ENCODE peak calls at places on chromosomes 4 and X, in seven cellular contexts. R is NCI-H460, B is T-helper 2 cell, J is RWPE1, L is iris pigment epithelial cell, I is T-helper 9 cell, K is mesenchymal stem cell. U is an unnamed sample.

GRCh38 chr4:188930822-188931221 is 791.6 kb downstream of the TRIML1 start:
- DNase-seq in R (no peak), B (no peak), J (no peak), L (no peak), I (peak; percentile 8), K (peak; percentile 19), U (peak; percentile 38)

GRCh38 chr4:66355328-66355727 is 685.0 kb upstream of the EPHA5 start:
- DNase-seq in R (no peak), B (no peak), J (no peak), L (no peak), I (no peak), K (no peak), U (no peak)

GRCh38 chrX:48003367-48003757 is 427 bp downstream of the ZNF182 start:
- DNase-seq in R (no peak), B (no peak), J (no peak), L (no peak), I (peak; percentile 13), K (no peak), U (peak; percentile 4)

GRCh38 chr4:55866290-55866907 is 13.0 kb downstream of the EXOC1 start:
- DNase-seq in R (peak; percentile 61), B (peak; percentile 22), J (peak; percentile 74), L (peak; percentile 98), I (no peak), K (peak; percentile 94), U (no peak)

GRCh38 chr4:180449395-180449956 is 1793.7 kb upstream of the TENM3 start:
- DNase-seq in R (peak; percentile 69), B (no peak), J (peak; percentile 42), L (peak; percentile 0), I (no peak), K (peak; percentile 24), U (peak; percentile 71)

GRCh38 chr4:169611991-169612868 is at the start of gene NEK1:
- DNase-seq in R (peak; percentile 83), B (peak; percentile 84), J (peak; percentile 84), L (peak; percentile 89), I (peak; percentile 87), K (peak; percentile 92), U (peak; percentile 94)

GRCh38 chr4:108036252-108036651 is 46.6 kb downstream of the HADH start:
- DNase-seq in R (no peak), B (no peak), J (no peak), L (no peak), I (peak; percentile 12), K (no peak), U (no peak)

GRCh38 chrX:150692837-150693781 is at the start of gene MTMR1:
- DNase-seq in R (no peak), B (peak; percentile 48), J (peak; percentile 24), L (no peak), I (peak; percentile 55), K (no peak), U (peak; percentile 68)

GRCh38 chr4:7761720-7762119 is 177.9 kb downstream of the AFAP1 start:
- DNase-seq in R (peak; percentile 23), B (peak; percentile 17), J (peak; percentile 21), L (peak; percentile 71), I (peak; percentile 19), K (peak; percentile 64), U (peak; percentile 83)

GRCh38 chr4:175531405-175532091 is 280.5 kb downstream of the GPM6A start:
- DNase-seq in R (peak; percentile 16), B (no peak), J (peak; percentile 8), L (peak; percentile 93), I (no peak), K (peak; percentile 14), U (no peak)

GRCh38 chrX:154738013-154738738 is 12.7 kb downstream of the GAB3 start:
- DNase-seq in R (peak; percentile 14), B (no peak), J (no peak), L (peak; percentile 91), I (no peak), K (peak; percentile 88), U (no peak)

GRCh38 chrX:45628041-45628440 is 427.4 kb upstream of the DIPK2B start:
- DNase-seq in R (no peak), B (no peak), J (no peak), L (peak; percentile 28), I (no peak), K (no peak), U (no peak)

GRCh38 chr4:65337371-65337770 is 332.9 kb downstream of the EPHA5 start:
- DNase-seq in R (no peak), B (no peak), J (no peak), L (no peak), I (no peak), K (no peak), U (no peak)

GRCh38 chr4:74654230-74654681 is 140.1 kb downstream of the BTC start:
- DNase-seq in R (peak; percentile 36), B (no peak), J (no peak), L (peak; percentile 86), I (no peak), K (no peak), U (no peak)

GRCh38 chr4:89482926-89483595 is 175.5 kb upstream of the GPRIN3 start:
- DNase-seq in R (no peak), B (no peak), J (no peak), L (peak; percentile 20), I (no peak), K (no peak), U (no peak)

GRCh38 chr4:15749001-15749400 is 29.1 kb upstream of the CD38 start:
- DNase-seq in R (no peak), B (no peak), J (no peak), L (no peak), I (no peak), K (no peak), U (no peak)

GRCh38 chr4:128524311-128524710 is 236.7 kb upstream of the PGRMC2 start:
- DNase-seq in R (peak; percentile 61), B (no peak), J (peak; percentile 74), L (peak; percentile 91), I (no peak), K (peak; percentile 50), U (no peak)

GRCh38 chr4:53716471-53717063 is 125.3 kb upstream of the LNX1 start:
- DNase-seq in R (no peak), B (no peak), J (no peak), L (no peak), I (no peak), K (no peak), U (no peak)

GRCh38 chr4:177681902-177682301 is 239.7 kb upstream of the AGA start:
- DNase-seq in R (no peak), B (no peak), J (no peak), L (no peak), I (no peak), K (no peak), U (no peak)

GRCh38 chr4:154164931-154165839 is 326.4 kb downstream of the DCHS2 start:
- DNase-seq in R (no peak), B (no peak), J (peak; percentile 80), L (peak; percentile 66), I (no peak), K (peak; percentile 98), U (no peak)

GRCh38 chrX:123339201-123339905 is 155.3 kb downstream of the GRIA3 start:
- DNase-seq in R (no peak), B (no peak), J (no peak), L (peak; percentile 8), I (no peak), K (peak; percentile 55), U (no peak)

GRCh38 chr4:20625460-20625859 is 74.8 kb upstream of the PACRGL start:
- DNase-seq in R (no peak), B (no peak), J (no peak), L (no peak), I (no peak), K (no peak), U (no peak)

GRCh38 chr4:78544681-78545080 is 6.9 kb upstream of the ANXA3 start:
- DNase-seq in R (no peak), B (no peak), J (no peak), L (no peak), I (no peak), K (peak; percentile 33), U (no peak)